ENCODE peak calls at places on chromosome 21, in ten cellular contexts. A is IMR-90, T is AG09309, P is thoracic aorta, L is uterus, G is GM23338, N is heart left ventricle, H is fibroblast of pulmonary artery, W is HFF-Myc, V is OCI-LY7. F is an unnamed sample.

GRCh38 chr21:39612233-39613028 is at the start of gene B3GALT5:
- DNase-seq in T (no peak), A (no peak), H (no peak), P (no peak), L (no peak), N (no peak), W (no peak), V (no peak), G (peak; percentile 94), F (no peak)

GRCh38 chr21:15289896-15290841 is 225.4 kb upstream of the NRIP1 start:
- DNase-seq in P (no peak), W (no peak), T (no peak), G (peak; percentile 86), L (no peak), V (no peak), H (no peak), A (no peak), N (peak; percentile 28), F (no peak)

GRCh38 chr21:15324542-15324941 is 259.7 kb upstream of the NRIP1 start:
- DNase-seq in N (no peak), G (no peak), W (no peak), V (no peak), P (no peak), L (no peak), H (no peak), A (no peak), T (no peak), F (no peak)

GRCh38 chr21:23638131-23638530 is 1969.2 kb downstream of the MRPL39 start:
- DNase-seq in N (no peak), L (no peak), V (no peak), G (no peak), H (no peak), W (no peak), T (no peak), P (no peak), A (no peak), F (no peak)

GRCh38 chr21:41641821-41642368 is 125.0 kb downstream of the RIPK4 start:
- DNase-seq in A (peak; percentile 94), P (peak; percentile 51), T (peak; percentile 87), G (no peak), N (peak; percentile 76), W (peak; percentile 76), L (peak; percentile 51), H (peak; percentile 96), V (no peak), F (peak; percentile 95)

GRCh38 chr21:36478207-36478701 is 1.7 kb downstream of the CLDN14 start:
- DNase-seq in N (no peak), T (peak; percentile 68), W (no peak), A (peak; percentile 88), P (no peak), H (peak; percentile 80), V (no peak), G (no peak), L (no peak), F (peak; percentile 61)

GRCh38 chr21:37071561-37072238 is 1.2 kb downstream of the PIGP start:
- DNase-seq in T (peak; percentile 61), L (peak; percentile 71), N (peak; percentile 62), P (no peak), H (peak; percentile 86), W (no peak), G (peak; percentile 20), A (peak; percentile 77), V (peak; percentile 17), F (peak; percentile 87)

GRCh38 chr21:36246080-36246631 is 73.8 kb upstream of the MORC3 start:
- DNase-seq in P (no peak), H (no peak), G (no peak), T (no peak), L (no peak), A (no peak), V (no peak), N (no peak), W (no peak), F (no peak)

GRCh38 chr21:22575165-22575584 is 1577.0 kb downstream of the NCAM2 start:
- DNase-seq in A (no peak), V (peak; percentile 62), T (no peak), W (no peak), L (no peak), P (no peak), H (peak; percentile 0), N (no peak), G (peak; percentile 72), F (no peak)

GRCh38 chr21:36423772-36424433 is 38.7 kb downstream of the CHAF1B start:
- DNase-seq in T (no peak), L (no peak), W (no peak), N (no peak), G (no peak), H (no peak), A (no peak), P (no peak), V (no peak), F (no peak)

GRCh38 chr21:41506526-41507520 is 1.1 kb downstream of the TMPRSS2 start:
- DNase-seq in T (no peak), P (no peak), L (no peak), N (no peak), W (no peak), G (peak; percentile 63), A (no peak), H (no peak), V (no peak), F (no peak)

GRCh38 chr21:16124397-16125130 is 394.8 kb downstream of the USP25 start:
- DNase-seq in A (peak; percentile 89), V (no peak), L (peak; percentile 62), P (no peak), H (peak; percentile 94), W (peak; percentile 59), G (peak; percentile 15), N (no peak), T (peak; percentile 90), F (peak; percentile 95)

GRCh38 chr21:17466166-17466565 is 46.7 kb upstream of the CXADR start:
- DNase-seq in W (no peak), A (peak; percentile 83), G (no peak), P (no peak), V (no peak), L (no peak), H (peak; percentile 67), N (no peak), T (no peak), F (peak; percentile 55)

GRCh38 chr21:39515684-39516083 is 63.9 kb downstream of the SH3BGR start:
- DNase-seq in V (no peak), G (no peak), P (no peak), T (no peak), A (no peak), N (no peak), H (no peak), L (no peak), W (no peak), F (no peak)

GRCh38 chr21:46457801-46458314 is 833 bp upstream of the DIP2A start:
- DNase-seq in T (no peak), N (peak; percentile 56), A (peak; percentile 40), P (no peak), G (peak; percentile 55), L (no peak), V (peak; percentile 57), W (no peak), H (peak; percentile 43), F (peak; percentile 49)

GRCh38 chr21:28230559-28230958 is 762.1 kb downstream of the LTN1 start:
- DNase-seq in V (no peak), T (no peak), P (no peak), A (peak; percentile 33), N (no peak), W (no peak), H (peak; percentile 62), L (no peak), G (no peak), F (peak; percentile 60)

GRCh38 chr21:28239345-28239744 is 753.3 kb downstream of the LTN1 start:
- DNase-seq in A (no peak), P (no peak), T (no peak), V (no peak), N (no peak), L (no peak), H (no peak), W (no peak), G (no peak), F (peak; percentile 70)

GRCh38 chr21:28233536-28234220 is 759.0 kb downstream of the LTN1 start:
- DNase-seq in G (no peak), A (no peak), P (no peak), N (no peak), H (no peak), V (no peak), W (no peak), T (no peak), L (no peak), F (no peak)

GRCh38 chr21:28237661-28238060 is 755.0 kb downstream of the LTN1 start:
- DNase-seq in A (no peak), P (no peak), T (no peak), G (no peak), V (no peak), N (no peak), W (no peak), L (no peak), H (no peak), F (no peak)

GRCh38 chr21:28235169-28235892 is 757.3 kb downstream of the LTN1 start:
- DNase-seq in V (no peak), H (peak; percentile 48), W (no peak), T (no peak), P (no peak), G (peak; percentile 40), L (no peak), A (no peak), N (no peak), F (peak; percentile 63)
- TF ChIP-seq CTCF in V (no peak), H (peak; percentile 33), W (no peak), T (peak; percentile 25), P (no peak), G (peak; percentile 33), L (no peak), A (peak; percentile 36), N (peak; percentile 6), F (peak; percentile 16)

GRCh38 chr21:34669149-34669879 is 520 bp downstream of the CLIC6 start:
- DNase-seq in P (no peak), N (peak; percentile 36), T (no peak), V (no peak), L (no peak), H (no peak), W (no peak), G (peak; percentile 60), A (no peak), F (no peak)
- H3K4me3 ChIP-seq in P (peak overlapping the region; percentile 67), N (peak overlapping the region; percentile 42), T (peak overlapping the region; percentile 11), V (no peak overlapping the region), L (no peak overlapping the region), H (no peak overlapping the region), W (peak overlapping the region; percentile 12), G (peak overlapping the region; percentile 76), A (peak overlapping the region; percentile 20), F (no peak overlapping the region)

GRCh38 chr21:43718872-43719747 is at the start of gene PDXK:
- DNase-seq in N (peak; percentile 86), A (peak; percentile 77), L (peak; percentile 77), V (peak; percentile 93), T (no peak), W (no peak), P (no peak), G (peak; percentile 88), H (peak; percentile 78), F (peak; percentile 76)
- TF ChIP-seq CTCF in N (no peak), A (peak; percentile 17), L (no peak), V (peak; percentile 59), T (no peak), W (no peak), P (no peak), G (no peak), H (no peak), F (no peak)

DNA sequence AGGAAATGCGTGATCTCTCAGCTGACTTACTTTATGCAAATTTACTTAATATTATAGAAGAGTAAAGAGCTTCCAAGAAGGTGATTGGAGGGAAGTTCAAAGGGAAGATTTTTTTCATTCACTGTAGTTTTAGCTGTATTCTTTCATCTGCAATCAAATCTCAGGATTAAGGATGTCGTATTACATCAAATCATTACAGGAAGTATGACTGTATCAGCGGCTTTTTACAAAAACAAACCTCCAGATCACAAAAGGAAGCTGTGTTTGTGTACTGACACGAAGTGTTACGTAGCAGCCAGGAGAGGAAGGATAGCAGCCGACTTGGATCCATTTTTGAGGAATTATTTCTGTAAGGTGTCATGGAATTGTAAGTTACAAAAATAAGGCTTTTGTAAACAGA is 49.6 kb downstream of the KCNJ15 start:
- DNase-seq in T (no peak), W (peak; percentile 56), H (peak; percentile 87), G (no peak), L (no peak), N (no peak), P (no peak), V (no peak), A (peak; percentile 96), F (peak; percentile 71)
- H3K4me3 ChIP-seq in T (no peak overlapping the region), W (no peak overlapping the region), H (no peak overlapping the region), G (no peak overlapping the region), L (no peak overlapping the region), N (no peak overlapping the region), P (peak overlapping the region; percentile 7), V (no peak overlapping the region), A (no peak overlapping the region), F (no peak overlapping the region)

F was measured in cardiac fibroblast.